ENCODE peak calls at places on chromosomes 2 and 18, in ten cellular contexts. E is testis; K is effector memory CD4-positive, alpha-beta T cell; P is AG10803; R is HCT116; I is A549; H is brain microvascular endothelial cell; G is ascending aorta; F is osteoblast; O is tibial artery. S is an unnamed sample.
A peak's percentile ranks its signal among the peaks of the same experiment; 100 is the strongest.

GRCh38 chr18:79797518-79798345 is at the start of gene KCNG2:
- DNase-seq in E (no peak), K (no peak), P (no peak), R (no peak), I (no peak), H (no peak), G (no peak), F (peak; percentile 92), O (no peak), S (no peak)

GRCh38 chr2:109331864-109332848 is 203.2 kb downstream of the SH3RF3 start:
- DNase-seq in E (peak; percentile 50), K (no peak), P (peak; percentile 93), R (peak; percentile 36), I (peak; percentile 22), H (peak; percentile 90), G (peak; percentile 86), F (peak; percentile 95), O (peak; percentile 87), S (peak; percentile 93)

GRCh38 chr18:42108071-42108470 is 153.0 kb downstream of the PIK3C3 start:
- DNase-seq in E (no peak), K (no peak), P (no peak), R (no peak), I (no peak), H (no peak), G (no peak), F (no peak), O (no peak), S (no peak)

GRCh38 chr2:144374163-144374661 is 145.7 kb downstream of the ZEB2 start:
- DNase-seq in E (no peak), K (no peak), P (no peak), R (no peak), I (no peak), H (no peak), G (no peak), F (no peak), O (no peak), S (no peak)

GRCh38 chr2:99573624-99574251 is 83.9 kb upstream of the REV1 start:
- DNase-seq in E (no peak), K (no peak), P (no peak), R (no peak), I (no peak), H (no peak), G (no peak), F (no peak), O (no peak), S (no peak)

GRCh38 chr2:164717000-164717597 is 95.8 kb upstream of the GRB14 start:
- DNase-seq in E (no peak), K (no peak), P (peak; percentile 45), R (peak; percentile 10), I (no peak), H (no peak), G (no peak), F (no peak), O (no peak), S (no peak)

GRCh38 chr2:231260442-231260841 is 62.0 kb downstream of the ARMC9 start:
- DNase-seq in E (no peak), K (no peak), P (no peak), R (no peak), I (no peak), H (peak; percentile 38), G (peak; percentile 67), F (peak; percentile 78), O (peak; percentile 35), S (no peak)

GRCh38 chr2:55361465-55362189 is 58.0 kb downstream of the CCDC88A start:
- DNase-seq in E (no peak), K (no peak), P (no peak), R (no peak), I (no peak), H (no peak), G (no peak), F (no peak), O (no peak), S (no peak)

GRCh38 chr18:8503287-8503686 is 106.0 kb upstream of the RAB12 start:
- DNase-seq in E (no peak), K (no peak), P (no peak), R (no peak), I (no peak), H (no peak), G (no peak), F (no peak), O (no peak), S (no peak)

GRCh38 chr2:33090553-33091134 is 143.9 kb downstream of the LTBP1 start:
- DNase-seq in E (no peak), K (no peak), P (no peak), R (no peak), I (no peak), H (no peak), G (no peak), F (no peak), O (no peak), S (no peak)

GRCh38 chr2:61900246-61900645 is 5.2 kb upstream of the COMMD1 start:
- DNase-seq in E (no peak), K (no peak), P (no peak), R (no peak), I (no peak), H (peak; percentile 36), G (no peak), F (no peak), O (no peak), S (no peak)

GRCh38 chr2:144217853-144218633 is 301.9 kb downstream of the ZEB2 start:
- DNase-seq in E (no peak), K (no peak), P (peak; percentile 31), R (no peak), I (no peak), H (no peak), G (no peak), F (no peak), O (no peak), S (no peak)

GRCh38 chr2:216328347-216328746 is 43.9 kb downstream of the MARCHF4 start:
- DNase-seq in E (no peak), K (peak; percentile 5), P (no peak), R (no peak), I (no peak), H (peak; percentile 27), G (no peak), F (no peak), O (no peak), S (no peak)

GRCh38 chr2:207528980-207529329 is 807 bp upstream of the CREB1 start:
- DNase-seq in E (peak; percentile 37), K (peak; percentile 70), P (peak; percentile 53), R (no peak), I (peak; percentile 50), H (no peak), G (peak; percentile 72), F (no peak), O (no peak), S (no peak)

GRCh38 chr2:172101707-172102158 is 967 bp downstream of the DLX2 start:
- DNase-seq in E (no peak), K (no peak), P (no peak), R (no peak), I (no peak), H (no peak), G (no peak), F (peak; percentile 81), O (no peak), S (no peak)

GRCh38 chr2:172102159-172102857 is 392 bp downstream of the DLX2 start:
- DNase-seq in E (no peak), K (no peak), P (peak; percentile 82), R (no peak), I (peak; percentile 53), H (no peak), G (peak; percentile 67), F (peak; percentile 97), O (no peak), S (peak; percentile 59)

GRCh38 chr2:172102858-172103359 is at the start of gene DLX2:
- DNase-seq in E (peak; percentile 92), K (peak; percentile 60), P (peak; percentile 86), R (peak; percentile 85), I (peak; percentile 85), H (peak; percentile 79), G (no peak), F (peak; percentile 98), O (peak; percentile 73), S (peak; percentile 71)

GRCh38 chr2:172105715-172106124 is 3.0 kb upstream of the DLX2 start:
- DNase-seq in E (no peak), K (no peak), P (no peak), R (no peak), I (no peak), H (no peak), G (no peak), F (no peak), O (no peak), S (no peak)

GRCh38 chr2:172103471-172104292 is 982 bp upstream of the DLX2 start:
- DNase-seq in E (peak; percentile 92), K (peak; percentile 56), P (peak; percentile 86), R (peak; percentile 81), I (peak; percentile 77), H (peak; percentile 76), G (peak; percentile 82), F (peak; percentile 95), O (peak; percentile 87), S (peak; percentile 60)
- H3K4me3 ChIP-seq in E (no peak overlapping the region), K (no peak overlapping the region), P (peak overlapping the region; percentile 84), R (peak overlapping the region; percentile 64), I (peak overlapping the region; percentile 74), H (peak overlapping the region; percentile 64), G (peak overlapping the region; percentile 50), F (peak overlapping the region; percentile 87), O (peak overlapping the region; percentile 54), S (peak overlapping the region; percentile 63)

GRCh38 chr2:86337235-86338099 is at the start of gene REEP1:
- DNase-seq in E (peak; percentile 50), K (no peak), P (no peak), R (no peak), I (peak; percentile 34), H (no peak), G (peak; percentile 66), F (peak; percentile 89), O (no peak), S (no peak)
- H3K4me3 ChIP-seq in E (peak within 1 kb of the TSS; percentile 61), K (peak within 1 kb of the TSS; percentile 37), P (peak within 1 kb of the TSS; percentile 7), R (peak within 1 kb of the TSS; percentile 49), I (peak within 1 kb of the TSS; percentile 55), H (peak within 1 kb of the TSS; percentile 30), G (peak within 1 kb of the TSS; percentile 81), F (peak within 1 kb of the TSS; percentile 22), O (peak within 1 kb of the TSS; percentile 77), S (peak within 1 kb of the TSS; percentile 34)

GRCh38 chr18:62338446-62339105 is 13.5 kb downstream of the TNFRSF11A start:
- DNase-seq in E (no peak), K (no peak), P (no peak), R (no peak), I (no peak), H (no peak), G (no peak), F (no peak), O (no peak), S (no peak)
- H3K4me3 ChIP-seq in E (no peak overlapping the region), K (no peak overlapping the region), P (no peak overlapping the region), R (no peak overlapping the region), I (no peak overlapping the region), H (no peak overlapping the region), G (no peak overlapping the region), F (no peak overlapping the region), O (no peak overlapping the region), S (no peak overlapping the region)

DNA sequence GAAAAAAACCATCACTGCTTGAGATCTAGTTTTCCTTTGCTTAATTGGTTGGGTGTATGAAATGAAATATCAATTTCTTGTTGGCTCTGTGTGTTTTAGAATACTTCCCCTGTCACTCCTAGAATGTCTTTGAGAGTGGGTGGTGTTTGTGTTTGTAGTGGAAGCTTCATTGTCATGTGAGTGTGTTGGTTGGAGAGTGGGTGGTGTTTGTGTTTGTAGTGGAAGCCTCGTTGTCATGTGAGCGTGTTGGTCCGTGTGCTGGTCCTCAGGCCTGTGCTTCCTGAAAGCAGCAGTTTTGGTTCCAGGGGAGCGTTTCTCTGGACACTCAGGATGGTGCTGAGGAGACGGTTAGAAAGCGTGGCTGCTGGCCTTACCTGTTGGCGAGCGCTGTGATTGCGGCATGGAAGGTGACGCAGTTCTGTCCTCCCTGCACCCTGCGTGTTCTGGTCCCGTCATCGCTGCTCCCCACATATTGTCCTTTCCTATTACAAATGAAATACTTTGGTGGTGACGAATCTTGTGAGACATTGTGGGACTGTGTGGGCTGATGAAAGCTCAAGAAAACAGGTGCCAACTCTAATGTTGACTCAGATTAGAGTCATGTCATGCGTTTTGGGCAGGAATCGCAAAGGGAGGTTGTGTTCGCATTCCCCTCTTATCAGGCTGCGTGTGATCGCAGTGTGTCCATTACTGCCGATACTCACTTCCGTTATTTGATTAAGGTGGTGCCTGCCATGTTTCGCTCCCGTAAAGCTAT is 12.5 kb downstream of the ASB1 start:
- DNase-seq in E (peak; percentile 34), K (no peak), P (peak; percentile 92), R (peak; percentile 97), I (peak; percentile 55), H (peak; percentile 98), G (peak; percentile 82), F (peak; percentile 96), O (no peak), S (peak; percentile 86)
- H3K4me3 ChIP-seq in E (no peak overlapping the region), K (peak overlapping the region; percentile 18), P (no peak overlapping the region), R (peak overlapping the region; percentile 34), I (peak overlapping the region; percentile 12), H (peak overlapping the region; percentile 20), G (no peak overlapping the region), F (peak overlapping the region; percentile 19), O (peak overlapping the region; percentile 0), S (no peak overlapping the region)